ENCODE peak calls at places on chromosomes 3 and 15, in ten cellular contexts. K is HepG2; A is nephron progenitor cell; R is retinal pigment epithelial cell; J is right lobe of liver; O is mesothelial cell of epicardium; Z is brain microvascular endothelial cell; U is kidney epithelial cell; C is foreskin fibroblast; F is activated CD8-positive, alpha-beta T cell treated with anti-CD3 and anti-CD28 coated beads for 36 hours. D is an unnamed sample.

GRCh38 chr15:68427366-68427765 is 4.6 kb downstream of the ITGA11 start:
- DNase-seq in K (no peak), A (no peak), R (no peak), J (no peak), O (no peak), Z (no peak), U (no peak), C (no peak), F (no peak), D (no peak)

GRCh38 chr3:29283739-29284138 is 2.9 kb downstream of the RBMS3 start:
- DNase-seq in K (no peak), A (no peak), R (no peak), J (no peak), O (no peak), Z (no peak), U (no peak), C (peak; percentile 21), F (no peak), D (no peak)

GRCh38 chr3:46907271-46907670 is 29.8 kb downstream of the PTH1R start:
- DNase-seq in K (no peak), A (no peak), R (no peak), J (no peak), O (no peak), Z (no peak), U (no peak), C (no peak), F (no peak), D (no peak)

GRCh38 chr3:122993573-122993972 is 34.0 kb downstream of the SEMA5B start:
- DNase-seq in K (no peak), A (no peak), R (no peak), J (no peak), O (no peak), Z (no peak), U (no peak), C (no peak), F (no peak), D (no peak)

GRCh38 chr3:151724846-151725562 is 8.7 kb upstream of the AADACL2 start:
- DNase-seq in K (no peak), A (no peak), R (no peak), J (no peak), O (no peak), Z (peak; percentile 68), U (no peak), C (no peak), F (no peak), D (no peak)

GRCh38 chr3:127722104-127722784 is 49.5 kb downstream of the ABTB1 start:
- DNase-seq in K (no peak), A (no peak), R (no peak), J (no peak), O (no peak), Z (no peak), U (no peak), C (no peak), F (no peak), D (no peak)

GRCh38 chr3:9730747-9731205 is 759 bp upstream of the BRPF1 start:
- DNase-seq in K (no peak), A (no peak), R (no peak), J (no peak), O (no peak), Z (no peak), U (no peak), C (no peak), F (no peak), D (no peak)

GRCh38 chr15:80635953-80636352 is 59.2 kb upstream of the ABHD17C start:
- DNase-seq in K (no peak), A (no peak), R (no peak), J (no peak), O (no peak), Z (no peak), U (no peak), C (no peak), F (no peak), D (no peak)

GRCh38 chr3:49454898-49455681 is 15.0 kb upstream of the DAG1 start:
- DNase-seq in K (no peak), A (no peak), R (no peak), J (no peak), O (no peak), Z (no peak), U (no peak), C (no peak), F (no peak), D (no peak)

GRCh38 chr3:49460188-49460885 is 9.7 kb upstream of the DAG1 start:
- DNase-seq in K (no peak), A (no peak), R (no peak), J (no peak), O (no peak), Z (no peak), U (no peak), C (no peak), F (no peak), D (peak; percentile 11)

GRCh38 chr3:49453621-49454315 is 16.3 kb upstream of the DAG1 start:
- DNase-seq in K (no peak), A (no peak), R (no peak), J (no peak), O (no peak), Z (no peak), U (no peak), C (no peak), F (no peak), D (no peak)

GRCh38 chr3:49456417-49456816 is 13.7 kb upstream of the DAG1 start:
- DNase-seq in K (no peak), A (no peak), R (no peak), J (no peak), O (no peak), Z (peak; percentile 18), U (no peak), C (no peak), F (no peak), D (no peak)

DNA sequence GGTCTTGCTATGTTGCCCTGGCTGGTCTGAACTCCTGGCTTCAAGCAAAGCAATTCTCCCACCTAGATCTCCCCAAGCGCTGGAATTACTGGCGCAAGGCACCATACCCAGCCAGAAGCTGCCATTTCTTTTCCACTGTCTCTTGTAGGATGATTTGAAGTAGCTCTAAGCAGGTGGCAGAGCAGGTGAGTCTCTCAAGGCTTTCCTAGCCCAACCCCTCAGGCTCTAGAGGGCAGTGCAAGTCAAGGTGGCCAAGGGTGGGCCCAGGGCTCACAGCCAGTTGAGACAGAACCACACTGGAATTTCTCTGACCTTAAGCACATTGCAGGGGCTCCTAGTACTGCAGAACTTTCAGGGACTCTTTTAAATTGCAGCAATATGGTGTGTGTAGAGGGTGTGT is 15.6 kb upstream of the DAG1 start:
- DNase-seq in K (peak; percentile 66), A (no peak), R (no peak), J (no peak), O (no peak), Z (no peak), U (no peak), C (no peak), F (peak; percentile 36), D (peak; percentile 12)
- TF ChIP-seq CTCF in K (peak; percentile 90), A (no peak), R (peak; percentile 55), J (peak; percentile 13), O (no peak), Z (peak; percentile 28), U (peak; percentile 58), C (no peak), F (peak; percentile 33), D (peak; percentile 36)

GRCh38 chr3:45664558-45664957 is 24.6 kb upstream of the SACM1L start:
- DNase-seq in K (peak; percentile 18), A (no peak), R (no peak), J (peak; percentile 60), O (no peak), Z (no peak), U (no peak), C (no peak), F (peak; percentile 87), D (peak; percentile 75)
- TF ChIP-seq CTCF in K (no peak), A (no peak), R (no peak), J (no peak), O (no peak), Z (no peak), U (no peak), C (no peak), F (no peak), D (peak; percentile 14)

GRCh38 chr15:98083203-98083910 is 122.9 kb downstream of the ARRDC4 start:
- DNase-seq in K (no peak), A (no peak), R (no peak), J (no peak), O (no peak), Z (no peak), U (no peak), C (no peak), F (no peak), D (no peak)

DNA sequence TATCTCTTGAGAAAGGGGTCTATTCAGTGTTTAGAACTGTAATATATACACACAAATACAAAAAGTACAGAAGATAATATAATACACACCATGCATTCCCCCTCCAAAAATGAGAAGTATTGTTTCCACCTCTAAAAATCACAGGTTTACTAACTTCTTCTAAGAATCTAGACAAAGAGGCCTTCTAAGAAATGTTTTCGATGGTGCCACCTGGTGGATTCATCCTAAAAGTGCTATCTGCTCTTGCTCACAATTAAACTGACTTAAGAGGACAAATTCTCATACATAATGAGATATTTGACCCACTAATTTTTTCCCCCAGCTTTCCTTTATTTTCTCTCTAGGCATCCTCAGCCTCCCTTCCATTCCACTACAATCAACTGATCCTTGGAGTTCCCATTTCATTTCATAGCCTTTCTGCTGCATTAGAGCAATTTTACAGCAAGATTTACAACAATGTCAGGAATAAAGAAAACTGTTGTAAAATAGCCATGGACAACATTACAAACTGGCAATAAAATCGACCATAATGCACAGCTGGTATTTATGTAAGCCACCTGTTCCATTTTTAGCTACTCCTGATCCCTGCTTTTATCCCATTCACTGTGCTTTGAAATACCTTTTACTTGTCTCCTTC is 124.6 kb downstream of the ARRDC4 start:
- DNase-seq in K (peak; percentile 43), A (peak; percentile 21), R (peak; percentile 34), J (no peak), O (no peak), Z (peak; percentile 48), U (peak; percentile 34), C (peak; percentile 79), F (peak; percentile 51), D (peak; percentile 33)
- TF ChIP-seq CTCF in K (peak; percentile 62), A (peak; percentile 65), R (peak; percentile 68), J (peak; percentile 80), O (peak; percentile 62), Z (peak; percentile 56), U (peak; percentile 52), C (peak; percentile 62), F (peak; percentile 58), D (peak; percentile 64)

GRCh38 chr3:41163399-41163798 is 35.9 kb upstream of the CTNNB1 start:
- DNase-seq in K (no peak), A (no peak), R (no peak), J (no peak), O (no peak), Z (no peak), U (no peak), C (no peak), F (no peak), D (no peak)

GRCh38 chr3:41159581-41160189 is 39.6 kb upstream of the CTNNB1 start:
- DNase-seq in K (no peak), A (no peak), R (no peak), J (no peak), O (no peak), Z (no peak), U (peak; percentile 42), C (no peak), F (no peak), D (no peak)

GRCh38 chr3:41162981-41163380 is 36.3 kb upstream of the CTNNB1 start:
- DNase-seq in K (no peak), A (no peak), R (no peak), J (no peak), O (no peak), Z (no peak), U (no peak), C (no peak), F (no peak), D (no peak)

GRCh38 chr3:41164776-41165175 is 34.5 kb upstream of the CTNNB1 start:
- DNase-seq in K (no peak), A (no peak), R (no peak), J (no peak), O (no peak), Z (no peak), U (no peak), C (no peak), F (no peak), D (no peak)

DNA sequence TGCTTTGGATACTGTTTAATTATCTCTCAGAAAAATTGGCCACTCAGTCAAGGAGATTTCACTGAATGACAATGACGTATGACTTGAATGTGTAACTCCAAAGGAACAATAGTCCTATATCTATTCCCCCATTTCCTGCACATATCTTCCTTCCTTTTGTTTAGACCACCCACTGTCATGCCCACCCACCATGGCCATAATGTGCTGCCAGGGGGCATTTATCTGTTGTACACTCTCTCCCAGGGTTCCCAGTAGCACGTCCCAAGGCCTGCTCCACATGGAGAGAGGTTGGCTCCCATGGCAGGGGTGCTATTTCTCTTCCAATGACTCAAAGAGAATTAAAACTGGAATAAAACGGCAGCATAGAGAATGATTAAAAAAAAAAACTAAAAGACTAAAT is 36.8 kb upstream of the CTNNB1 start:
- DNase-seq in K (no peak), A (no peak), R (no peak), J (no peak), O (no peak), Z (no peak), U (no peak), C (no peak), F (no peak), D (no peak)
- TF ChIP-seq CTCF in K (no peak), A (no peak), R (no peak), J (no peak), O (no peak), Z (no peak), U (no peak), C (no peak), F (no peak), D (no peak)